ENCODE peak calls at places on chromosomes 7 and 10, in five cellular contexts. Y is K562, M is endothelial cell of umbilical vein, S is HepG2, F is GM12878. G is an unnamed sample.

GRCh38 chr10:5999440-6000165 is 22.3 kb upstream of the IL15RA start:
- DNase-seq in Y (no peak), M (no peak), S (no peak), F (no peak), G (no peak)

GRCh38 chr7:40851001-40851400 is 716.2 kb downstream of the SUGCT start:
- DNase-seq in Y (no peak), M (no peak), S (no peak), F (no peak), G (no peak)

GRCh38 chr7:36777062-36777461 is 52.8 kb upstream of the AOAH start:
- DNase-seq in Y (no peak), M (no peak), S (no peak), F (no peak), G (no peak)

GRCh38 chr7:39894904-39895303 is 55.2 kb upstream of the CDK13 start:
- DNase-seq in Y (no peak), M (peak; percentile 19), S (no peak), F (no peak), G (no peak)

GRCh38 chr7:108093903-108094302 is 36.3 kb downstream of the LAMB4 start:
- DNase-seq in Y (no peak), M (peak; percentile 15), S (no peak), F (no peak), G (no peak)

GRCh38 chr10:8063128-8063908 is 8.8 kb downstream of the GATA3 start:
- DNase-seq in Y (no peak), M (peak; percentile 45), S (no peak), F (no peak), G (no peak)

GRCh38 chr10:14904316-14904732 is 25.7 kb downstream of the SUV39H2 start:
- DNase-seq in Y (peak; percentile 41), M (peak; percentile 42), S (peak; percentile 19), F (no peak), G (peak; percentile 29)

GRCh38 chr10:132728321-132728720 is 57.6 kb downstream of the NKX6-2 start:
- DNase-seq in Y (no peak), M (no peak), S (no peak), F (no peak), G (no peak)

GRCh38 chr7:151051108-151051507 is 2.8 kb downstream of the ASIC3 start:
- DNase-seq in Y (peak; percentile 34), M (peak; percentile 79), S (no peak), F (no peak), G (no peak)

GRCh38 chr10:60801538-60801937 is 23.3 kb downstream of the CDK1 start:
- DNase-seq in Y (no peak), M (peak; percentile 22), S (peak; percentile 44), F (no peak), G (no peak)

GRCh38 chr7:155962191-155962967 is 150.1 kb upstream of the SHH start:
- DNase-seq in Y (no peak), M (peak; percentile 32), S (peak; percentile 63), F (peak; percentile 1), G (peak; percentile 52)

GRCh38 chr7:94012748-94013147 is 8.6 kb upstream of the BET1 start:
- DNase-seq in Y (no peak), M (no peak), S (no peak), F (no peak), G (peak; percentile 13)

GRCh38 chr10:11379771-11380170 is 231.7 kb downstream of the USP6NL start:
- DNase-seq in Y (no peak), M (no peak), S (no peak), F (no peak), G (no peak)

GRCh38 chr7:112192236-112193154 is 13.7 kb downstream of the DOCK4 start:
- DNase-seq in Y (no peak), M (peak; percentile 98), S (no peak), F (no peak), G (peak; percentile 29)

GRCh38 chr7:78489851-78490250 is 691.3 kb downstream of the PHTF2 start:
- DNase-seq in Y (no peak), M (no peak), S (no peak), F (no peak), G (no peak)

GRCh38 chr10:17963431-17963830 is 11.7 kb downstream of the SLC39A12 start:
- DNase-seq in Y (no peak), M (no peak), S (no peak), F (no peak), G (no peak)

GRCh38 chr10:80535671-80536360 is 1.9 kb upstream of the SH2D4B start:
- DNase-seq in Y (peak; percentile 93), M (peak; percentile 54), S (no peak), F (no peak), G (peak; percentile 82)

GRCh38 chr7:84274029-84274638 is 79.5 kb upstream of the SEMA3A start:
- DNase-seq in Y (no peak), M (peak; percentile 24), S (no peak), F (no peak), G (no peak)

GRCh38 chr7:31883761-31884164 is 186.4 kb downstream of the PDE1C start:
- DNase-seq in Y (no peak), M (peak; percentile 25), S (no peak), F (no peak), G (no peak)

GRCh38 chr7:12765431-12766100 is 78.1 kb downstream of the ARL4A start:
- DNase-seq in Y (peak; percentile 35), M (no peak), S (no peak), F (no peak), G (no peak)

GRCh38 chr7:151168022-151168786 is 710 bp upstream of the GBX1 start:
- DNase-seq in Y (peak; percentile 95), M (no peak), S (no peak), F (no peak), G (peak; percentile 74)

GRCh38 chr7:82362129-82362528 is 81.4 kb downstream of the CACNA2D1 start:
- DNase-seq in Y (no peak), M (no peak), S (no peak), F (no peak), G (no peak)

GRCh38 chr10:121182219-121182618 is 331.1 kb downstream of the WDR11 start:
- DNase-seq in Y (no peak), M (no peak), S (no peak), F (no peak), G (no peak)

GRCh38 chr10:98664329-98665042 is 217.8 kb upstream of the HPS1 start:
- DNase-seq in Y (peak; percentile 58), M (peak; percentile 18), S (peak; percentile 34), F (peak; percentile 3), G (peak; percentile 12)

GRCh38 chr7:8500286-8500685 is 66.9 kb downstream of the NXPH1 start:
- DNase-seq in Y (no peak), M (no peak), S (no peak), F (no peak), G (no peak)

GRCh38 chr10:100508691-100509150 is 10.9 kb downstream of the SEC31B start:
- DNase-seq in Y (peak; percentile 60), M (peak; percentile 73), S (peak; percentile 56), F (no peak), G (peak; percentile 79)

GRCh38 chr10:57790703-57791102 is 477.0 kb downstream of the IPMK start:
- DNase-seq in Y (no peak), M (no peak), S (no peak), F (no peak), G (no peak)

GRCh38 chr7:84337386-84337785 is 142.8 kb upstream of the SEMA3A start:
- DNase-seq in Y (no peak), M (no peak), S (no peak), F (no peak), G (no peak)

GRCh38 chr7:158018971-158019645 is 568.5 kb downstream of the PTPRN2 start:
- DNase-seq in Y (no peak), M (no peak), S (no peak), F (no peak), G (no peak)
- H3K9me3 ChIP-seq in Y (no peaks in the 10 kb centered on the region), M (peaks cover under 1% of the 10 kb centered on the region), S (no peaks in the 10 kb centered on the region), F (no peaks in the 10 kb centered on the region), G (no peaks in the 10 kb centered on the region)

DNA sequence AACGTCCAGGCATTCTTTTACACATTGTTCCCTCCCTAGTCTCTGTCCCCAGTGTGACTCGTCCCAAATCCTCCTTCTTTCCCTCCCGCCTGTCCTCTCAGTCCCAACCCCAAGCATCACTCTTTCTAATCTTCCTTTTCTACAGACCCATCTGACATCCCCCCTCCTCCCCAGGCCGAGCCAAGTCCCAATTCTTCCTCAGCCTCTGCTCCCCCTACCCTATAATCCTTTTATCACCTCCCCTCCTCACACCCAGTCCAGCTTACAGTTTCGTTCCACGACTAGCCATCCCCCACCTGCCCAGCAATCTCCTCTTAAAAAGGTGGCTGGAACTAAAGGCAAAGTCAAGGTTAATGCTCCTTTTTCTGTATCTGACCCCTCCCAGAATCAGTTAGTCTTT is 95.1 kb downstream of the MACC1 start:
- DNase-seq in Y (no peak), M (no peak), S (no peak), F (no peak), G (no peak)
- TF ChIP-seq MYC in Y (no peak), M (no peak), S (no peak), F (no peak), G (no peak)

DNA sequence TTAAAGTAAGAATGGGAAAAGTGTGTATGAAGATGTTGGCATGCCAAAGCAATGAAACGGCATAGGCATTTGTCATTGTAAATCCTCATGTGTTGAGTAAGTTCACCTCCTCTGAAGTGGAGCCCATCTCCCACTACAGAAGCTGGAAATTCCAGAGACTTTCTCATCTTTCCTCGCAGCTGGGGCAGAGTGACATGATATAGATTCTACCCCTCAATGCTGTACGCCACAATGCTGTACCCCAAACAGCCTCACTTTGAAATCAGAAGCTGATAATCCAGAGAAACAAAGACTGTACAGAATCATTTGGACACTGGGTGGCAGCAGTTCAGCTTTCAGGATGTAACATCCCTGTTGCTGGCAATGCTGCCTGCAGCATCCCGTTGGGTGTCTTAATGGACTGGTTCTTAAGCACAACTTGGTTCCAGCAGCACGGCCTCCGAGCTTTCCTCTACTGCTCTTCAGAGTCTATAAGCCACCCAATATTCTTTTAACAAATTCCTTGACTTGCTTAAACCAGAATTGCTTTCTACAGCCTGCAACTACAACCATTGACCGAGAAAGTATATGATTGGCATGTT is 18.8 kb downstream of the ZC3HAV1L start:
- DNase-seq in Y (peak; percentile 83), M (peak; percentile 71), S (peak; percentile 68), F (no peak), G (peak; percentile 95)
- H3K9me3 ChIP-seq in Y (no peaks in the 10 kb centered on the region), M (no peaks in the 10 kb centered on the region), S (no peaks in the 10 kb centered on the region), F (no peaks in the 10 kb centered on the region), G (no peaks in the 10 kb centered on the region)

GRCh38 chr7:770786-771185 is 43.7 kb upstream of the PRKAR1B start:
- DNase-seq in Y (no peak), M (no peak), S (no peak), F (no peak), G (no peak)

GRCh38 chr7:770336-770735 is 43.3 kb upstream of the PRKAR1B start:
- DNase-seq in Y (no peak), M (no peak), S (no peak), F (no peak), G (no peak)

GRCh38 chr7:767941-768729 is 41.1 kb upstream of the PRKAR1B start:
- DNase-seq in Y (no peak), M (no peak), S (no peak), F (no peak), G (no peak)

GRCh38 chr7:767580-767940 is 40.5 kb upstream of the PRKAR1B start:
- DNase-seq in Y (no peak), M (no peak), S (no peak), F (no peak), G (no peak)

DNA sequence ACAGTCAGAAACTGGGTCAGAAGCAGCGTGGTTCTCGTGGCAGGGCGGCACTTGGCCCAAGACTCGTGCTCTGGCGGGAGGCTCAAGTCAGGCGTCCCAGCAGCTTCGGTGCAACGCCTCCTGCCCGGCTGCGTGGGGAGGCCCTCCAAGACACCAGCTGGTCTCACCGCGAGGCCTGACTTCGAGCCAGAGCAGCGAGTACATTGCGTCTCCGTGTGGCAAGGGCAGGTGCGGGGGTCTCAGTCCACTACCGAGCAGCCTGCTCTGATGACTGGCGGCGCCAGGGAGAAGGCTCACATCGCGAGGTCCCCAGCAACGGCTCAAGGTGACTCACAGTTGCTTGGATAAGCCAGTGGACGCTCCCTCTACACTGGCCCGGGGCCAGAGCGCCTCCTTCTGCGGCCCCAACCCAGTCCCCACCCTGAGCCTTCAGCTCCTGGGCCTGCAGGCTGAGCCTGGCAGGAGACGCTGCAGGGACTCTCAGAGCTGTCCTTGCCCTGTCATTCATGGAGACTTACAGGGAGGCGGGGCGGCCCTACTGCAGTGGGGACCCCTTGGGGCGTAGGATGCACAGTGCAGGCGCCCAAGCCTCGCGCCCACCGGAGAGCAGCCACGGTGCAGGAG is 41.9 kb upstream of the PRKAR1B start:
- DNase-seq in Y (peak; percentile 44), M (no peak), S (no peak), F (no peak), G (no peak)
- TF ChIP-seq MYC in Y (no peak), M (no peak), S (no peak), F (no peak), G (no peak)

G was measured in A549.